ENCODE peak calls at places on chromosomes 11 and 22, in five cellular contexts. N is adrenal gland, O is gastrocnemius medialis, I is ovary, U is HCT116. T is an unnamed sample.

GRCh38 chr22:20803696-20804324 is 29.9 kb downstream of the SERPIND1 start:
- DNase-seq in N (peak), U (peak), I (peak), O (no peak), T (peak)

GRCh38 chr11:113874096-113874919 is 1.1 kb downstream of the USP28 start:
- DNase-seq in I (no peak), N (no peak), U (no peak), O (no peak), T (no peak)

GRCh38 chr11:2681408-2682145 is 18.2 kb downstream of the KCNQ1OT1 start:
- DNase-seq in I (no peak), N (peak), U (no peak), O (peak), T (no peak)

GRCh38 chr11:11540157-11540556 is 81.6 kb downstream of the GALNT18 start:
- DNase-seq in U (no peak), N (no peak), O (no peak), I (no peak), T (no peak)

GRCh38 chr22:32996276-32996675 is 61.9 kb downstream of the SYN3 start:
- DNase-seq in O (no peak), U (no peak), I (no peak), N (no peak), T (no peak)

GRCh38 chr11:133996671-133997070 is 39.9 kb upstream of the IGSF9B start:
- DNase-seq in O (no peak), N (no peak), I (no peak), U (no peak), T (no peak)

GRCh38 chr11:74460481-74461154 is 6.7 kb downstream of the KCNE3 start:
- DNase-seq in N (no peak), O (no peak), I (peak), U (no peak), T (peak)

GRCh38 chr11:67416416-67417335 is 1.2 kb downstream of the CARNS1 start:
- DNase-seq in O (no peak), I (no peak), U (no peak), N (no peak), T (peak)

GRCh38 chr11:108645956-108646355 is 18.9 kb upstream of the DDX10 start:
- DNase-seq in U (no peak), N (no peak), O (no peak), I (no peak), T (no peak)

GRCh38 chr22:31289335-31289734 is 3.0 kb downstream of the PIK3IP1 start:
- DNase-seq in I (peak), N (no peak), O (no peak), U (no peak), T (no peak)

GRCh38 chr11:74726547-74727182 is 4.6 kb downstream of the CHRDL2 start:
- DNase-seq in U (peak), N (peak), I (peak), O (peak), T (peak)

GRCh38 chr22:22207845-22208564 is 36.6 kb upstream of the VPREB1 start:
- DNase-seq in O (no peak), N (peak), U (peak), I (no peak), T (peak)

GRCh38 chr22:22021160-22021750 is 38.7 kb upstream of the TOP3B start:
- DNase-seq in I (no peak), U (no peak), O (no peak), N (no peak), T (no peak)

GRCh38 chr11:120017582-120017981 is 120.3 kb downstream of the TRIM29 start:
- DNase-seq in U (no peak), N (no peak), O (no peak), I (no peak), T (no peak)

GRCh38 chr11:2976289-2977063 is 15.7 kb downstream of the NAP1L4 start:
- DNase-seq in N (no peak), I (no peak), O (no peak), U (no peak), T (no peak)

GRCh38 chr11:46229250-46229649 is 48.2 kb upstream of the CREB3L1 start:
- DNase-seq in O (no peak), N (no peak), I (no peak), U (no peak), T (no peak)

GRCh38 chr11:1504164-1504563 is 17.6 kb upstream of the MOB2 start:
- DNase-seq in O (no peak), U (no peak), I (no peak), N (no peak), T (no peak)

GRCh38 chr11:73622920-73623593 is 23.3 kb upstream of the PLEKHB1 start:
- DNase-seq in O (no peak), I (no peak), U (no peak), N (no peak), T (no peak)

GRCh38 chr22:26065847-26066246 is 103.4 kb upstream of the SEZ6L start:
- DNase-seq in N (no peak), U (no peak), I (no peak), O (no peak), T (no peak)

GRCh38 chr11:76617553-76618265 is 52.8 kb downstream of the LRRC32 start:
- DNase-seq in U (no peak), I (peak), N (peak), O (no peak), T (no peak)

GRCh38 chr11:8760896-8761295 is 78.3 kb downstream of the RPL27A start:
- DNase-seq in U (no peak), I (no peak), O (no peak), N (peak), T (no peak)

GRCh38 chr11:1780700-1781592 is 17.2 kb upstream of the CTSD start:
- DNase-seq in N (no peak), I (no peak), U (no peak), O (no peak), T (no peak)

GRCh38 chr22:50694099-50694498 is 21.5 kb downstream of the SHANK3 start:
- DNase-seq in I (peak), U (no peak), N (no peak), O (no peak), T (no peak)

GRCh38 chr11:64537876-64538275 is 53.1 kb upstream of the SLC22A12 start:
- DNase-seq in I (no peak), O (no peak), U (no peak), N (peak), T (no peak)

GRCh38 chr11:83192846-83193245 is 666 bp upstream of the ANKRD42 start:
- DNase-seq in I (no peak), O (no peak), N (no peak), U (no peak), T (peak)

GRCh38 chr11:110190885-110191284 is 97.7 kb downstream of the ZC3H12C start:
- DNase-seq in O (no peak), I (no peak), N (no peak), U (no peak), T (no peak)

GRCh38 chr11:35947437-35947836 is 3.6 kb downstream of the LDLRAD3 start:
- DNase-seq in O (no peak), I (no peak), U (no peak), N (no peak), T (no peak)

GRCh38 chr11:134532921-134533421 is 120.9 kb upstream of the B3GAT1 start:
- DNase-seq in I (no peak), O (no peak), U (no peak), N (no peak), T (no peak)

GRCh38 chr22:31282748-31283468 is 9.4 kb downstream of the PIK3IP1 start:
- DNase-seq in N (no peak), O (no peak), I (no peak), U (no peak), T (no peak)

GRCh38 chr11:94706211-94706610 is 61.9 kb upstream of the AMOTL1 start:
- DNase-seq in U (no peak), I (no peak), N (peak), O (peak), T (no peak)

GRCh38 chr11:66936326-66936725 is 21.9 kb downstream of the PC start:
- DNase-seq in O (no peak), U (no peak), I (no peak), N (no peak), T (no peak)

GRCh38 chr11:117892651-117893050 is 16.2 kb upstream of the FXYD6 start:
- DNase-seq in I (no peak), N (no peak), U (no peak), O (no peak), T (no peak)

GRCh38 chr11:6333112-6333511 is 12.8 kb upstream of the CAVIN3 start:
- DNase-seq in I (no peak), O (no peak), U (no peak), N (peak), T (no peak)

GRCh38 chr11:65915101-65915820 is 3.6 kb downstream of the C11orf68 start:
- DNase-seq in O (peak), I (no peak), N (no peak), U (no peak), T (no peak)

GRCh38 chr11:45676522-45677095 is 11.2 kb upstream of the CHST1 start:
- DNase-seq in O (no peak), I (no peak), N (no peak), U (no peak), T (no peak)

GRCh38 chr11:104164028-104164520 is at the start of gene PDGFD:
- DNase-seq in I (peak), U (no peak), O (peak), N (peak), T (peak)

GRCh38 chr11:110196241-110196754 is 100.1 kb downstream of the RDX start:
- DNase-seq in O (no peak), N (no peak), U (peak), I (no peak), T (no peak)

GRCh38 chr22:37503183-37503683 is 16.0 kb downstream of the CARD10 start:
- DNase-seq in N (no peak), I (no peak), U (no peak), O (no peak), T (no peak)

GRCh38 chr22:37503850-37504249 is 15.4 kb downstream of the CARD10 start:
- DNase-seq in O (no peak), N (peak), I (no peak), U (no peak), T (no peak)

GRCh38 chr22:37501176-37501609 is 15.0 kb upstream of the MFNG start:
- DNase-seq in U (no peak), N (peak), O (no peak), I (no peak), T (no peak)

GRCh38 chr22:37501610-37502341 is 15.6 kb upstream of the MFNG start:
- DNase-seq in O (peak), N (peak), I (peak), U (no peak), T (no peak)

GRCh38 chr22:37502342-37503182 is 16.4 kb upstream of the MFNG start:
- DNase-seq in N (peak), I (no peak), U (no peak), O (no peak), T (no peak)
- TF ChIP-seq POLR2A in N (no peak), I (no peak), U (no peak), O (no peak), T (no peak)

GRCh38 chr11:68460741-68461283 is at the start of gene PPP6R3:
- DNase-seq in N (no peak), O (no peak), U (no peak), I (no peak), T (no peak)
- TF ChIP-seq POLR2A in N (no peak), O (peak), U (peak), I (peak), T (peak)

GRCh38 chr22:16969508-16970327 is 38.3 kb downstream of the GAB4 start:
- DNase-seq in O (no peak), I (no peak), N (no peak), U (no peak), T (no peak)

GRCh38 chr22:16974298-16975084 is 33.5 kb downstream of the GAB4 start:
- DNase-seq in O (no peak), U (no peak), N (no peak), I (no peak), T (no peak)

GRCh38 chr22:16973591-16974297 is 34.3 kb downstream of the GAB4 start:
- DNase-seq in U (no peak), N (no peak), I (no peak), O (no peak), T (no peak)

GRCh38 chr22:16970446-16970845 is 37.6 kb downstream of the GAB4 start:
- DNase-seq in O (no peak), U (no peak), I (no peak), N (no peak), T (no peak)

GRCh38 chr22:16972311-16972710 is 35.7 kb downstream of the GAB4 start:
- DNase-seq in I (no peak), U (no peak), N (no peak), O (no peak), T (no peak)
- TF ChIP-seq POLR2A in I (no peak), U (no peak), N (no peak), O (no peak), T (no peak)

GRCh38 chr11:71537537-71537936 is 288 bp upstream of the KRTAP5-8 start:
- DNase-seq in O (no peak), I (no peak), N (no peak), U (no peak), T (no peak)

GRCh38 chr11:71542382-71542781 is 4.6 kb downstream of the KRTAP5-8 start:
- DNase-seq in U (no peak), I (no peak), N (no peak), O (no peak), T (no peak)

GRCh38 chr11:71535825-71536224 is 2.0 kb upstream of the KRTAP5-8 start:
- DNase-seq in O (no peak), U (no peak), I (no peak), N (no peak), T (no peak)

GRCh38 chr11:71542856-71543743 is 5.1 kb upstream of the KRTAP5-9 start:
- DNase-seq in I (no peak), U (no peak), O (no peak), N (no peak), T (no peak)

DNA sequence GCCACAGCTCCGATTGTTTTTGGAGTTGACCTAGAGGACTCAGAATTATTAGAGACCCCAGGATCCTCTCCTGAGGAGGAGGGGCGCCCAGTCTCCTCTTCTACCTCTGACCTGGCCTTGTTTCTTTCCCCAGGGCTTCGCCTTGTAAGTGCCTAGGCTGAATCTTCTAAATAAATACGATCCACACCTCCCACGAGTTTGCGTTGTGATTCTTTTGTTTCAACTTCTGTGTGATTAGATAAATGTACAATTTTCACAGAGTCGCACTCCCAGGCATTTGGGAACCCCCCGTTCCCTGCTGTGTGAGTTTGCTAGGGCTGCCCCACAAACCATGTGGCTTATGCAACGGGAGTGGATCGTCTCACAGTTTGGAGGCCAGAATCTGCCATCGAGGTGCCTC is 1.2 kb downstream of the KRTAP5-8 start:
- DNase-seq in U (no peak), N (no peak), O (no peak), I (no peak), T (no peak)
- TF ChIP-seq POLR2A in U (no peak), N (no peak), O (no peak), I (no peak), T (no peak)